ENCODE peak calls at places on chromosome 14, in ten cellular contexts. Q is effector memory CD4-positive, alpha-beta T cell; X is AG04450; E is pancreas; C is tibial artery; G is HepG2; Z is dorsolateral prefrontal cortex; W is ovary; P is MM.1S; M is thyroid gland. S is an unnamed sample. For H3K27me3, the result is how much of the 10 kb centered on the place peaks cover.

GRCh38 chr14:68495638-68496114 is 297.2 kb downstream of the ZFP36L1 start:
- DNase-seq in G (no peak), Q (no peak), W (no peak), X (no peak), P (no peak), M (no peak), Z (no peak), C (no peak), E (no peak), S (no peak)

GRCh38 chr14:95233702-95234241 is 76.4 kb upstream of the DICER1 start:
- DNase-seq in Z (no peak), P (no peak), Q (no peak), G (no peak), C (no peak), X (no peak), E (peak), M (peak), W (no peak), S (no peak)

GRCh38 chr14:89304972-89305703 is 111.9 kb downstream of the FOXN3 start:
- DNase-seq in P (peak), E (no peak), Q (no peak), W (peak), G (no peak), Z (no peak), X (peak), M (no peak), C (peak), S (no peak)

GRCh38 chr14:103020271-103020910 is 37.0 kb downstream of the CDC42BPB start:
- DNase-seq in Q (no peak), M (no peak), P (no peak), C (no peak), X (no peak), W (no peak), Z (no peak), E (no peak), G (no peak), S (no peak)

GRCh38 chr14:39268393-39268792 is 34.7 kb downstream of the MIA2 start:
- DNase-seq in X (no peak), W (no peak), C (no peak), E (no peak), Q (no peak), M (no peak), P (peak), G (peak), Z (no peak), S (no peak)

GRCh38 chr14:62056789-62057188 is 294.6 kb downstream of the SNAPC1 start:
- DNase-seq in W (no peak), P (no peak), C (no peak), Z (no peak), X (no peak), E (no peak), G (no peak), Q (no peak), M (no peak), S (no peak)

GRCh38 chr14:67940476-67940875 is 120.9 kb downstream of the RAD51B start:
- DNase-seq in G (peak), X (no peak), C (no peak), Z (no peak), P (no peak), E (no peak), W (no peak), M (no peak), Q (no peak), S (no peak)

GRCh38 chr14:75631453-75631831 is 29.2 kb downstream of the ERG28 start:
- DNase-seq in G (no peak), P (no peak), C (no peak), W (no peak), E (no peak), M (no peak), Q (no peak), X (no peak), Z (no peak), S (no peak)

GRCh38 chr14:93536945-93537344 is 106.2 kb downstream of the UNC79 start:
- DNase-seq in M (no peak), G (peak), C (no peak), X (no peak), P (no peak), Q (no peak), E (no peak), W (no peak), Z (no peak), S (no peak)

GRCh38 chr14:100494645-100495044 is 92.6 kb downstream of the BEGAIN start:
- DNase-seq in G (no peak), C (no peak), E (peak), P (no peak), Q (no peak), X (no peak), M (no peak), Z (no peak), W (no peak), S (no peak)

GRCh38 chr14:52694761-52695480 is 437 bp downstream of the ERO1A start:
- DNase-seq in Z (no peak), M (peak), W (peak), G (peak), P (peak), E (peak), C (peak), Q (peak), X (no peak), S (no peak)

GRCh38 chr14:37024166-37024565 is 148.2 kb downstream of the SLC25A21 start:
- DNase-seq in W (no peak), M (no peak), Z (no peak), G (peak), E (no peak), P (no peak), C (no peak), X (no peak), Q (no peak), S (no peak)

GRCh38 chr14:65506801-65507200 is 94.3 kb downstream of the FUT8 start:
- DNase-seq in C (no peak), M (no peak), Q (no peak), E (no peak), P (no peak), G (peak), X (no peak), Z (no peak), W (no peak), S (no peak)

GRCh38 chr14:55514819-55515470 is 65.1 kb upstream of the KTN1 start:
- DNase-seq in X (peak), M (no peak), E (no peak), Z (no peak), G (no peak), Q (no peak), W (no peak), P (no peak), C (no peak), S (peak)

GRCh38 chr14:73634333-73634833 is 10.4 kb upstream of the DNAL1 start:
- DNase-seq in X (no peak), Q (no peak), W (peak), G (no peak), P (no peak), Z (no peak), C (no peak), M (peak), E (no peak), S (no peak)

GRCh38 chr14:100692859-100693558 is 33.7 kb upstream of the DLK1 start:
- DNase-seq in G (peak), X (peak), Z (no peak), C (no peak), P (no peak), Q (no peak), E (no peak), M (no peak), W (no peak), S (no peak)

GRCh38 chr14:33393155-33393894 is 454.6 kb downstream of the NPAS3 start:
- DNase-seq in X (no peak), W (no peak), P (no peak), M (no peak), Z (no peak), G (no peak), E (no peak), C (no peak), Q (no peak), S (no peak)

GRCh38 chr14:68427550-68427890 is 365.3 kb downstream of the ZFP36L1 start:
- DNase-seq in P (no peak), X (no peak), M (no peak), G (peak), Z (no peak), C (no peak), E (no peak), W (no peak), Q (no peak), S (no peak)

GRCh38 chr14:101351769-101352168 is 209.5 kb upstream of the DIO3 start:
- DNase-seq in Z (no peak), Q (no peak), G (no peak), X (no peak), W (no peak), E (peak), M (no peak), P (no peak), C (no peak), S (no peak)

GRCh38 chr14:60508363-60508706 is 611 bp upstream of the SIX6 start:
- DNase-seq in W (no peak), M (no peak), X (no peak), C (no peak), P (no peak), E (no peak), Z (no peak), Q (no peak), G (no peak), S (no peak)

GRCh38 chr14:60510254-60510975 is 1.5 kb downstream of the SIX6 start:
- DNase-seq in Z (no peak), M (no peak), W (no peak), E (no peak), Q (no peak), G (no peak), X (no peak), C (no peak), P (no peak), S (no peak)

GRCh38 chr14:60506985-60507829 is 1.7 kb upstream of the SIX6 start:
- DNase-seq in E (no peak), M (no peak), G (no peak), X (no peak), W (no peak), P (no peak), Q (no peak), Z (no peak), C (no peak), S (no peak)

GRCh38 chr14:60509438-60510253 is 700 bp downstream of the SIX6 start:
- DNase-seq in E (no peak), C (peak), M (no peak), X (no peak), G (no peak), P (no peak), W (no peak), Z (no peak), Q (no peak), S (no peak)

GRCh38 chr14:60508707-60509437 is at the start of gene SIX6:
- DNase-seq in C (no peak), G (no peak), X (no peak), Q (no peak), Z (no peak), W (no peak), E (no peak), M (no peak), P (no peak), S (no peak)
- H3K4me3 ChIP-seq in C (peak), G (no peak), X (no peak), Q (no peak), Z (no peak), W (no peak), E (no peak), M (no peak), P (no peak), S (no peak)

GRCh38 chr14:58639842-58640484 is 2.2 kb downstream of the DACT1 start:
- DNase-seq in E (peak), G (peak), M (peak), Q (no peak), P (no peak), Z (no peak), X (peak), C (no peak), W (no peak), S (peak)
- H3K27me3 ChIP-seq in E (under half), G (under half), M (under half), Q (under half), P (under half), Z (under half), X (under half), C (under half), W (under half), S (under half)

DNA sequence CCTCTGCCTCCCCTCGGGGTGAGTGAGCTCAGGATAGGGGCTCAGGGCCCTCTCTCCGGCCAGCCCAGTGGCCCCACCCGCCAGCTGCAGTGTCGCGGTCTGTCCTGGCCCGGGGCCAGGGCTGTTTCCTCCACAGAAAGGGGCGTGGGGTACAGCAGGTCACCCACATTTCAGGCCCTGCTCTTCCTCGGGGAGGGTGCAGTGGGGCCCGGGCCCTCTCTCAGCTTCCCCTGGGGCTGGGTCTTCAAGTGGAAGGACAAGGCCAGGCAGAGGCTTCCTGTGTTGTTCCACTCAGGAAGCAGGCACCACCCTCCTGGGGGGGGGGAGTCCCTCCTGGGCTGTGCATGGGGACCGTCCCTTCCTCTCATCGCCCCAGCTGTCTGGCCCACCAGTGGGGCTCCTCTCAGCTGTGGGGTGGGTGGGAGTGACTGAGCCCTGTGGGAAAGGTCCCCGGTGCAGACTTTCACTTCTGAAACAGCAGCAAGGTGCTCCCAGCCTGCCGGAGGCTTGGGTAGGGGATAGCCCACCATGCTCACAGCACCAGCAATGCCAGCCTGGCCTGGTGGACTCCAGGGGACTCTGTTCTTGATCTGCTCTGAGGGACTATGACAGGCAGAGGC is 3.7 kb downstream of the GPR132 start:
- DNase-seq in W (no peak), P (no peak), Z (no peak), X (no peak), Q (peak), C (no peak), E (no peak), G (no peak), M (peak), S (no peak)
- H3K4me3 ChIP-seq in W (no peak), P (no peak), Z (no peak), X (no peak), Q (peak), C (no peak), E (no peak), G (no peak), M (no peak), S (no peak)

GRCh38 chr14:92277031-92277430 is 45.9 kb upstream of the SLC24A4 start:
- DNase-seq in Z (no peak), X (no peak), M (no peak), P (no peak), W (no peak), C (no peak), E (no peak), Q (no peak), G (no peak), S (no peak)

DNA sequence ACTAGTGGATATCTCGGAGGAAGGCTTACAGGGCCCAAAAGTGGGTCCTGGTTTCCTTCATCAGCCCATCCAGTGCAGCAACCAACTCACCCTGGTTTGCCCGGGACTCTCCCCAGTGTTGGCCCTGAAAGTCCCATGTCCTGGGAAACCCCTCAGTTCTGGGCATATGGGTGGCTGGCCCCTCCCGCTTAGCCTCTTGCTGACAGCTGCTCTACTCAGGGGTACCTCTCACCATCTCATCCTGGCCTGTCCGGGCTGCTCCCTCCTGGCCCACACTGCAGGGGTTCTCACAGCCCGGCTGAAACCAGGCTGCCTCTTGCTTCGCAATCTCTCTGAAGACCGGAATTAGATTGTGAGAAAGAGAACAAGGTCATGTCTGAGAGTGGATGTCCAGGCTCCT is 48.9 kb upstream of the SLC24A4 start:
- DNase-seq in X (no peak), E (no peak), Z (no peak), M (no peak), C (no peak), G (no peak), W (no peak), P (no peak), Q (no peak), S (no peak)
- H3K27me3 ChIP-seq in X (under half), E (under half), Z (under half), M (under half), C (under half), G (under half), W (under half), P (under half), Q (under half), S (under half)

GRCh38 chr14:70045715-70046535 is 142.8 kb downstream of the SLC8A3 start:
- DNase-seq in E (peak), C (no peak), X (peak), G (peak), Q (no peak), Z (peak), W (no peak), M (peak), P (no peak), S (no peak)

GRCh38 chr14:70052990-70053389 is 135.8 kb downstream of the SLC8A3 start:
- DNase-seq in P (peak), G (peak), Z (no peak), X (no peak), Q (no peak), W (no peak), E (no peak), C (no peak), M (peak), S (no peak)

GRCh38 chr14:70047598-70048312 is 141.0 kb downstream of the SLC8A3 start:
- DNase-seq in C (no peak), W (no peak), X (no peak), P (no peak), E (no peak), Q (no peak), G (peak), M (no peak), Z (no peak), S (no peak)

GRCh38 chr14:70045296-70045695 is 143.5 kb downstream of the SLC8A3 start:
- DNase-seq in Z (no peak), C (no peak), M (no peak), W (no peak), P (no peak), E (no peak), Q (no peak), G (no peak), X (no peak), S (no peak)

DNA sequence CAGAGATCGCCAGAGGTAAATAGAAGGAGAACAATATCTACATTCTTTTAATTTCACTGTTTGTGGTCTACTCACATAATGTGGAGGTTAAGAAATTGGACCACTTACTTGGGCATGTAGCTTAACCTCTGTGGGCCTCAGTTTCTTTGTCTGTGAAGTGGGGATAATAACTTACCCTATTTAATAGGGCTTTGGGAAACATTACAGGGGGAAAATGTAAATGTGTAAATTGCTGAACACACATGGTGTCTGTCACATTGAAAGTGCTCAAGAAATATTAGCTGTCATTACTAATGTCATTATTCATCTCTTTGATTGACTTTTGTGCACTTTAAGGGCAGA is 140.5 kb downstream of the SLC8A3 start:
- DNase-seq in W (no peak), M (no peak), G (no peak), Z (no peak), Q (no peak), X (no peak), C (no peak), E (no peak), P (no peak), S (no peak)
- H3K4me3 ChIP-seq in W (no peak), M (no peak), G (no peak), Z (no peak), Q (no peak), X (no peak), C (no peak), E (no peak), P (no peak), S (no peak)

GRCh38 chr14:104217486-104218360 is 79.3 kb downstream of the KIF26A start:
- DNase-seq in C (no peak), Q (no peak), W (no peak), P (no peak), G (no peak), M (no peak), Z (peak), E (no peak), X (no peak), S (no peak)

GRCh38 chr14:104214411-104214810 is 76.0 kb downstream of the KIF26A start:
- DNase-seq in W (no peak), M (no peak), Q (no peak), Z (no peak), G (no peak), P (no peak), C (no peak), E (no peak), X (no peak), S (no peak)

GRCh38 chr14:104215706-104216334 is 77.4 kb downstream of the KIF26A start:
- DNase-seq in C (no peak), G (no peak), E (no peak), P (no peak), Q (no peak), X (no peak), W (no peak), M (no peak), Z (no peak), S (no peak)

GRCh38 chr14:104214819-104215218 is 76.4 kb downstream of the KIF26A start:
- DNase-seq in G (no peak), W (no peak), M (no peak), Z (no peak), Q (no peak), C (no peak), E (no peak), X (no peak), P (no peak), S (no peak)

DNA sequence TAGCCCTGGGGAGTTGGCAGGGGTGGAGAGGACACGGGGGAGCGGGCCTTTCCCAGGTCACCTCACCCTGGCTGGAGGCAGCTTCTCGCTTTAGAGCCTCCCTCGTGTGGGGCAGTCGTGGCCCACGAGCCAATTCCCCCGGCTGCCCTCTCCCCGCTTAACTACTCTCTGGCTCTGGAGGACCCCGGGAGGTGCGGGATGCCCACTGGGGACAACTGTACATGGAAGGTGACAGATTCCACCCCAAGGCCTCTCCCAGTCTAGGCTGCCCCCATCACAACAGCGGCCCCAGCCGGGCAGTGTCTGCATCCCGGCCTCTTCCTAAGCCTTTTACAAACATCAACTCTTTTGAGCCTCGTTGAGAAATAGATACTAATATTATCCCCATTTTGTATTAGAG is 78.1 kb downstream of the KIF26A start:
- DNase-seq in Q (no peak), Z (no peak), M (no peak), P (no peak), E (no peak), C (no peak), G (no peak), W (no peak), X (no peak), S (no peak)
- H3K27me3 ChIP-seq in Q (under half), Z (under half), M (under half), P (under half), E (under half), C (under half), G (under half), W (under half), X (under half), S (under half)

S was measured in BJ.